ENCODE peak calls at places on chromosomes 1 and 21, in eight cellular contexts. P is skeletal muscle cell, R is pons, H is cerebellum, I is Caki2, A is GOT3, Q is retina, Y is GM20000. M is an unnamed sample.
A peak's percentile ranks its signal among the peaks of the same experiment; 100 is the strongest.

GRCh38 chr1:48093696-48094518 is 96.7 kb upstream of the TRABD2B start:
- DNase-seq in Y (peak; percentile 86), Q (peak; percentile 66), I (peak; percentile 52), R (no peak), A (no peak), H (peak; percentile 8), P (peak; percentile 10), M (peak; percentile 55)

GRCh38 chr21:45427331-45428271 is 22.6 kb downstream of the COL18A1 start:
- DNase-seq in Y (no peak), R (no peak), A (no peak), Q (no peak), H (no peak), I (peak; percentile 99), P (peak; percentile 85), M (peak; percentile 99)

GRCh38 chr1:101769520-101769919 is 227.2 kb downstream of the OLFM3 start:
- DNase-seq in I (no peak), P (no peak), H (peak; percentile 2), R (no peak), A (no peak), Y (no peak), Q (no peak), M (no peak)

GRCh38 chr1:247681288-247681897 is 1.9 kb upstream of the OR13G1 start:
- DNase-seq in A (no peak), H (no peak), P (no peak), R (peak; percentile 74), I (peak; percentile 17), Q (peak; percentile 60), Y (peak; percentile 29), M (peak; percentile 19)

GRCh38 chr1:47846981-47847380 is 150.2 kb downstream of the TRABD2B start:
- DNase-seq in R (no peak), Y (no peak), P (no peak), Q (no peak), I (no peak), H (no peak), A (no peak), M (no peak)

GRCh38 chr1:52072291-52072690 is 16.2 kb downstream of the BTF3L4 start:
- DNase-seq in H (no peak), Q (no peak), R (no peak), Y (no peak), I (no peak), A (no peak), P (no peak), M (no peak)

GRCh38 chr1:228267962-228268890 is 60.4 kb downstream of the OBSCN start:
- DNase-seq in Y (no peak), H (no peak), A (no peak), I (no peak), R (no peak), Q (no peak), P (no peak), M (no peak)

GRCh38 chr1:247741756-247742155 is 3.3 kb downstream of the OR14K1 start:
- DNase-seq in Y (no peak), H (no peak), A (no peak), P (no peak), Q (no peak), I (no peak), R (no peak), M (no peak)

GRCh38 chr1:26539722-26540121 is 10.2 kb downstream of the RPS6KA1 start:
- DNase-seq in A (no peak), R (no peak), I (no peak), Y (no peak), H (no peak), P (no peak), Q (no peak), M (no peak)

M was measured in AG20443.